ENCODE peak calls at places on chromosomes 4 and X, in four cellular contexts. Z is A549, N is IMR-90, W is K562. X is an unnamed sample.

GRCh38 chr4:109750652-109751244 is 20.9 kb upstream of the PLA2G12A start:
- DNase-seq in N (no peak), Z (no peak), W (no peak), X (no peak)

GRCh38 chrX:133544105-133544504 is 128.8 kb upstream of the GPC4 start:
- DNase-seq in W (no peak), Z (no peak), N (peak), X (peak)

GRCh38 chrX:69146739-69147138 is 18.5 kb downstream of the PJA1 start:
- DNase-seq in N (no peak), W (no peak), Z (no peak), X (no peak)

GRCh38 chrX:110045988-110046387 is 43.1 kb downstream of the TMEM164 start:
- DNase-seq in Z (no peak), W (no peak), N (no peak), X (peak)

GRCh38 chr4:71377561-71377960 is 38.7 kb downstream of the SLC4A4 start:
- DNase-seq in N (peak), Z (peak), W (no peak), X (no peak)

GRCh38 chrX:1807301-1807731 is 192.5 kb downstream of the ASMT start:
- DNase-seq in Z (no peak), N (peak), W (no peak), X (no peak)

GRCh38 chr4:93169966-93170365 is 658.6 kb upstream of the ATOH1 start:
- DNase-seq in W (no peak), N (no peak), Z (no peak), X (no peak)

GRCh38 chr4:2583517-2583916 is 47.1 kb downstream of the FAM193A start:
- DNase-seq in N (peak), W (no peak), Z (no peak), X (no peak)

GRCh38 chr4:77092832-77093800 is 17.3 kb upstream of the CCNI start:
- DNase-seq in N (no peak), W (no peak), Z (no peak), X (no peak)

GRCh38 chr4:24810016-24810415 is 14.6 kb downstream of the SOD3 start:
- DNase-seq in N (peak), Z (no peak), W (no peak), X (no peak)

GRCh38 chrX:78517124-78517523 is 142.0 kb downstream of the RTL3 start:
- DNase-seq in Z (no peak), W (no peak), N (no peak), X (no peak)

GRCh38 chr4:63788271-63788670 is 621.0 kb downstream of the TECRL start:
- DNase-seq in Z (no peak), N (no peak), W (no peak), X (no peak)

GRCh38 chr4:28015996-28016395 is 1155.4 kb downstream of the STIM2 start:
- DNase-seq in N (no peak), Z (no peak), W (no peak), X (no peak)

GRCh38 chr4:169070895-169071218 is 60.8 kb upstream of the CBR4 start:
- DNase-seq in W (no peak), N (no peak), Z (peak), X (peak)

GRCh38 chrX:69153060-69153730 is 12.1 kb downstream of the PJA1 start:
- DNase-seq in W (no peak), N (peak), Z (no peak), X (peak)

GRCh38 chrX:132956421-132957210 is 1.8 kb downstream of the HS6ST2 start:
- DNase-seq in Z (no peak), N (no peak), W (no peak), X (no peak)

GRCh38 chr4:159360549-159360948 is 257.7 kb downstream of the RAPGEF2 start:
- DNase-seq in W (no peak), N (peak), Z (no peak), X (no peak)

GRCh38 chrX:47218920-47219815 is 687 bp downstream of the CDK16 start:
- DNase-seq in Z (peak), W (peak), N (no peak), X (no peak)

GRCh38 chr4:165970703-165971420 is 97.8 kb downstream of the TLL1 start:
- DNase-seq in Z (no peak), N (no peak), W (no peak), X (no peak)

GRCh38 chr4:44145868-44146267 is 302.7 kb downstream of the KCTD8 start:
- DNase-seq in N (peak), W (no peak), Z (no peak), X (no peak)

GRCh38 chr4:109313168-109314133 is 11.0 kb upstream of the COL25A1 start:
- DNase-seq in W (no peak), Z (no peak), N (no peak), X (no peak)

GRCh38 chr4:27055226-27055760 is 194.7 kb downstream of the STIM2 start:
- DNase-seq in N (no peak), W (no peak), Z (no peak), X (no peak)

GRCh38 chr4:47334597-47335185 is 128.8 kb downstream of the COMMD8 start:
- DNase-seq in N (peak), Z (no peak), W (no peak), X (no peak)

GRCh38 chr4:98778206-98778605 is 119.8 kb upstream of the TSPAN5 start:
- DNase-seq in W (no peak), N (peak), Z (peak), X (peak)

GRCh38 chr4:170090667-170091052 is 904 bp upstream of the AADAT start:
- DNase-seq in Z (no peak), W (no peak), N (peak), X (no peak)

GRCh38 chr4:39729557-39729956 is 31.6 kb downstream of the UBE2K start:
- DNase-seq in Z (no peak), W (no peak), N (peak), X (no peak)

GRCh38 chrX:98207947-98208346 is 1324.2 kb downstream of the RPA4 start:
- DNase-seq in Z (no peak), N (no peak), W (no peak), X (no peak)

GRCh38 chr4:112927544-112927943 is 121.9 kb upstream of the ANK2 start:
- DNase-seq in N (no peak), Z (no peak), W (no peak), X (no peak)

GRCh38 chr4:16686195-16686594 is 212.2 kb downstream of the LDB2 start:
- DNase-seq in W (no peak), Z (no peak), N (peak), X (no peak)

GRCh38 chrX:140343226-140343873 is 161.5 kb downstream of the SOX3 start:
- DNase-seq in W (no peak), Z (no peak), N (peak), X (no peak)

GRCh38 chr4:105807496-105807895 is 87.8 kb upstream of the NPNT start:
- DNase-seq in Z (no peak), N (peak), W (no peak), X (no peak)

GRCh38 chrX:134807039-134807729 is 148.9 kb upstream of the PLAC1 start:
- DNase-seq in Z (peak), W (peak), N (peak), X (peak)

GRCh38 chrX:137855490-137855889 is 289.6 kb downstream of the ZIC3 start:
- DNase-seq in W (no peak), Z (no peak), N (no peak), X (no peak)

GRCh38 chrX:107551546-107551945 is 76.8 kb upstream of the PRPS1 start:
- DNase-seq in Z (no peak), N (no peak), W (no peak), X (no peak)

GRCh38 chrX:30627818-30628652 is 25.2 kb upstream of the GK start:
- DNase-seq in Z (no peak), N (no peak), W (no peak), X (peak)
- TF ChIP-seq MAZ in Z (no peak), N (no peak), W (no peak), X (no peak)

GRCh38 chr4:7458066-7458425 is 23.3 kb upstream of the PSAPL1 start:
- DNase-seq in Z (no peak), W (no peak), N (no peak), X (no peak)

GRCh38 chr4:7458477-7458876 is 23.7 kb upstream of the PSAPL1 start:
- DNase-seq in Z (no peak), N (no peak), W (no peak), X (no peak)

GRCh38 chr4:7460591-7460990 is 25.9 kb upstream of the PSAPL1 start:
- DNase-seq in W (peak), Z (no peak), N (peak), X (peak)

GRCh38 chr4:7459471-7459870 is 24.7 kb upstream of the PSAPL1 start:
- DNase-seq in W (no peak), N (no peak), Z (no peak), X (no peak)

GRCh38 chr4:7457201-7458065 is 22.7 kb upstream of the PSAPL1 start:
- DNase-seq in W (no peak), Z (no peak), N (no peak), X (no peak)
- TF ChIP-seq MAZ in W (no peak), Z (no peak), N (no peak), X (no peak)

GRCh38 chr4:188107931-188108843 is 1.2 kb downstream of the TRIML2 start:
- DNase-seq in W (no peak), N (peak), Z (peak), X (no peak)
- TF ChIP-seq MAZ in W (no peak), N (no peak), Z (no peak), X (no peak)

GRCh38 chr4:152464030-152464823 is 71.7 kb downstream of the FBXW7 start:
- DNase-seq in N (no peak), Z (no peak), W (no peak), X (no peak)

GRCh38 chr4:152460488-152460887 is 75.4 kb downstream of the FBXW7 start:
- DNase-seq in W (no peak), N (peak), Z (no peak), X (peak)

GRCh38 chr4:152463562-152463961 is 72.3 kb downstream of the FBXW7 start:
- DNase-seq in N (no peak), Z (no peak), W (no peak), X (no peak)

GRCh38 chr4:152462715-152463114 is 73.2 kb downstream of the FBXW7 start:
- DNase-seq in N (peak), W (no peak), Z (no peak), X (no peak)

GRCh38 chr4:152462047-152462446 is 73.8 kb downstream of the FBXW7 start:
- DNase-seq in Z (no peak), W (no peak), N (no peak), X (peak)
- TF ChIP-seq MAZ in Z (no peak), W (no peak), N (no peak), X (no peak)

X was measured in HepG2.